ENCODE peak calls at places on chromosomes 1 and 21, in five cellular contexts. G is left ventricle myocardium inferior; Z is CD8-positive, alpha-beta T cell; A is tibial nerve; E is cardiac muscle cell. F is an unnamed sample.

GRCh38 chr1:209645574-209646452 is 6.4 kb downstream of the LAMB3 start:
- DNase-seq in A (no peak), E (no peak), Z (no peak), G (no peak), F (no peak)

GRCh38 chr1:198771562-198772153 is 132.8 kb downstream of the PTPRC start:
- DNase-seq in G (no peak), E (peak; percentile 59), Z (no peak), A (no peak), F (no peak)

GRCh38 chr1:154326546-154327465 is 1.5 kb downstream of the ATP8B2 start:
- DNase-seq in G (peak; percentile 38), E (no peak), Z (no peak), A (peak; percentile 85), F (no peak)

GRCh38 chr1:18932387-18932786 is 24.1 kb downstream of the IFFO2 start:
- DNase-seq in G (no peak), E (no peak), A (no peak), Z (no peak), F (no peak)

GRCh38 chr1:53349968-53350852 is 22.3 kb upstream of the LRP8 start:
- DNase-seq in G (no peak), A (no peak), Z (no peak), E (no peak), F (no peak)

GRCh38 chr21:20701235-20701634 is 297.0 kb upstream of the NCAM2 start:
- DNase-seq in E (no peak), G (no peak), A (no peak), Z (no peak), F (no peak)

GRCh38 chr1:39220900-39221870 is 16.7 kb downstream of the MACF1 start:
- DNase-seq in E (no peak), Z (no peak), A (no peak), G (no peak), F (no peak)

GRCh38 chr1:145993618-145994390 is 2.6 kb downstream of the TXNIP start:
- DNase-seq in E (no peak), Z (no peak), G (no peak), A (no peak), F (no peak)

GRCh38 chr1:75672528-75673393 is 51.7 kb upstream of the ACADM start:
- DNase-seq in E (peak; percentile 1), Z (no peak), G (no peak), A (no peak), F (no peak)

GRCh38 chr1:243280571-243281129 is 24.8 kb downstream of the SDCCAG8 start:
- DNase-seq in Z (no peak), A (no peak), G (no peak), E (no peak), F (no peak)

GRCh38 chr1:236862615-236863211 is 67.6 kb downstream of the MTR start:
- DNase-seq in Z (no peak), E (no peak), G (no peak), A (no peak), F (no peak)

GRCh38 chr21:40016234-40016633 is 149.0 kb downstream of the PCP4 start:
- DNase-seq in Z (no peak), E (no peak), A (no peak), G (no peak), F (no peak)

GRCh38 chr1:157006676-157007075 is 38.9 kb downstream of the ARHGEF11 start:
- DNase-seq in G (no peak), A (no peak), E (no peak), Z (no peak), F (no peak)

GRCh38 chr1:43990271-43991199 is 864 bp upstream of the CCDC24 start:
- DNase-seq in E (no peak), G (no peak), A (no peak), Z (no peak), F (no peak)

GRCh38 chr1:81224222-81224621 is 576.5 kb upstream of the ADGRL2 start:
- DNase-seq in A (no peak), E (peak; percentile 63), G (no peak), Z (no peak), F (no peak)

GRCh38 chr1:223312705-223313414 is 51.1 kb downstream of the SUSD4 start:
- DNase-seq in A (no peak), Z (no peak), G (no peak), E (no peak), F (no peak)

GRCh38 chr1:235919127-235919796 is 52.6 kb upstream of the LYST start:
- DNase-seq in E (no peak), A (no peak), G (no peak), Z (no peak), F (no peak)

GRCh38 chr1:1098656-1099425 is 17.0 kb downstream of the C1orf159 start:
- DNase-seq in E (no peak), G (no peak), Z (no peak), A (no peak), F (no peak)

GRCh38 chr1:107863342-107863741 is 101.6 kb downstream of the VAV3 start:
- DNase-seq in G (no peak), Z (no peak), A (no peak), E (peak; percentile 5), F (no peak)
- H3K9me3 ChIP-seq in G (peaks cover 19% of the 10 kb centered on the region), Z (no peaks in the 10 kb centered on the region), A (no peaks in the 10 kb centered on the region), E (no peaks in the 10 kb centered on the region), F (peaks cover 12% of the 10 kb centered on the region)

GRCh38 chr1:171488190-171488929 is 3.0 kb downstream of the PRRC2C start:
- DNase-seq in Z (no peak), A (no peak), E (no peak), G (no peak), F (no peak)

GRCh38 chr1:171486048-171486519 is 754 bp downstream of the PRRC2C start:
- DNase-seq in Z (peak; percentile 50), A (peak; percentile 40), G (no peak), E (peak; percentile 65), F (no peak)

GRCh38 chr1:171487038-171487437 is 1.7 kb downstream of the PRRC2C start:
- DNase-seq in Z (no peak), A (no peak), G (no peak), E (no peak), F (no peak)

GRCh38 chr1:171485375-171486047 is at the start of gene PRRC2C:
- DNase-seq in E (peak; percentile 98), G (peak; percentile 99), A (peak; percentile 96), Z (peak; percentile 92), F (peak; percentile 90)

GRCh38 chr1:171484760-171485374 is 463 bp upstream of the PRRC2C start:
- DNase-seq in Z (no peak), G (no peak), A (no peak), E (no peak), F (no peak)
- H3K27ac ChIP-seq in Z (peak overlapping the region; percentile 100), G (peak overlapping the region; percentile 97), A (peak overlapping the region; percentile 98), E (peak overlapping the region; percentile 99), F (peak overlapping the region; percentile 100)

GRCh38 chr21:44956356-44957046 is 16.7 kb downstream of the SLX9 start:
- DNase-seq in Z (no peak), E (no peak), G (peak; percentile 11), A (no peak), F (no peak)
- TF ChIP-seq CTCF in Z (no peak), E (no peak), G (no peak), A (no peak), F (no peak)

GRCh38 chr1:90957497-90957896 is 64.3 kb downstream of the ZNF644 start:
- DNase-seq in A (no peak), E (no peak), Z (no peak), G (no peak), F (no peak)

GRCh38 chr1:90959352-90960206 is 62.3 kb downstream of the ZNF644 start:
- DNase-seq in Z (no peak), A (no peak), E (no peak), G (no peak), F (no peak)

GRCh38 chr1:90951009-90951408 is 70.8 kb downstream of the ZNF644 start:
- DNase-seq in A (no peak), E (no peak), G (no peak), Z (no peak), F (no peak)

GRCh38 chr1:90952906-90953305 is 68.9 kb downstream of the ZNF644 start:
- DNase-seq in E (no peak), G (no peak), Z (no peak), A (no peak), F (no peak)

GRCh38 chr1:90955769-90956168 is 66.1 kb downstream of the ZNF644 start:
- DNase-seq in A (no peak), G (no peak), E (no peak), Z (no peak), F (no peak)
- H3K9me3 ChIP-seq in A (no peaks in the 10 kb centered on the region), G (no peaks in the 10 kb centered on the region), E (no peaks in the 10 kb centered on the region), Z (no peaks in the 10 kb centered on the region), F (no peaks in the 10 kb centered on the region)

GRCh38 chr1:116110507-116111195 is 548 bp upstream of the MAB21L3 start:
- DNase-seq in G (no peak), A (no peak), E (no peak), Z (no peak), F (no peak)

GRCh38 chr1:116115476-116115875 is 4.3 kb downstream of the MAB21L3 start:
- DNase-seq in A (no peak), E (no peak), G (no peak), Z (no peak), F (no peak)

GRCh38 chr1:116113615-116114014 is 2.4 kb downstream of the MAB21L3 start:
- DNase-seq in G (no peak), A (no peak), Z (no peak), E (no peak), F (no peak)

GRCh38 chr1:116111196-116112021 is at the start of gene MAB21L3:
- DNase-seq in A (no peak), E (peak; percentile 12), G (no peak), Z (no peak), F (no peak)

GRCh38 chr1:116112388-116113140 is 1.4 kb downstream of the MAB21L3 start:
- DNase-seq in A (no peak), E (no peak), Z (no peak), G (no peak), F (no peak)
- H3K27ac ChIP-seq in A (no peak overlapping the region), E (no peak overlapping the region), Z (no peak overlapping the region), G (no peak overlapping the region), F (no peak overlapping the region)

DNA sequence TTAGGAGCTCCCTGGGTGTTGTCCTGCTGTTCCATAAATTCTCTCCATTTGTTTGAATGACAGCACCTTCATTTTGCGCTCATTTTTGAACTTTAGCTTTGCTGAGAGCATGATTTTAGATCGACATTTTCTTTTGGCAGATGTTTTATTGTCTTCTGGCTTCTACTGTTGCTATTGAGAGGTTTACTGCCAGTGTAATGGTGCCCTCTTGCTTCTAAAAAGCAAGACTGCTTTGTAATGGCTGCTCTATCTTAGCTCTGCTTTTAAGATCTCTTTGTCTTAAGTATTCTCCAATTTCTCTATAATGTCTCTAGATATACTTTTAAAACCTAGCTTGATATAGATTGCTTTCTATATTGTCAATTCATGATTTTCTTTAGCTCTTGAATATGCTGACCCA is 27.8 kb downstream of the THEM4 start:
- DNase-seq in G (no peak), E (no peak), A (no peak), Z (no peak), F (no peak)
- TF ChIP-seq CTCF in G (no peak), E (no peak), A (no peak), Z (no peak), F (no peak)

GRCh38 chr1:227661495-227661894 is 73.6 kb downstream of the JMJD4 start:
- DNase-seq in Z (no peak), E (no peak), A (no peak), G (no peak), F (no peak)
- H3K9me3 ChIP-seq in Z (peaks cover 74% of the 10 kb centered on the region), E (peaks cover 4% of the 10 kb centered on the region), A (peaks cover 97% of the 10 kb centered on the region), G (peaks cover 100% of the 10 kb centered on the region), F (peaks cover 95% of the 10 kb centered on the region)

F was measured in CD4-positive, alpha-beta T cell.